ENCODE peak calls at places on chromosomes 5 and 9, in five cellular contexts. G is NCI-H1105, P is HFF-Myc, R is heart left ventricle, X is MM.1S. W is an unnamed sample.

GRCh38 chr5:56631719-56632118 is 183.6 kb upstream of the MAP3K1 start:
- DNase-seq in R (no peak), G (no peak), P (no peak), X (no peak), W (no peak)

GRCh38 chr9:14098102-14098501 is 215.8 kb downstream of the NFIB start:
- DNase-seq in X (no peak), G (no peak), P (no peak), R (no peak), W (no peak)

GRCh38 chr9:91824591-91825339 is 125.3 kb downstream of the ROR2 start:
- DNase-seq in R (no peak), G (no peak), X (no peak), P (peak), W (peak)

GRCh38 chr9:93672622-93673270 is 96.4 kb downstream of the PHF2 start:
- DNase-seq in X (no peak), P (no peak), G (no peak), R (no peak), W (no peak)

GRCh38 chr9:89254773-89255125 is 56.2 kb upstream of the CKS2 start:
- DNase-seq in G (no peak), R (no peak), P (no peak), X (no peak), W (no peak)

GRCh38 chr9:21653589-21653988 is 148.8 kb upstream of the MTAP start:
- DNase-seq in X (no peak), P (no peak), R (no peak), G (no peak), W (no peak)

GRCh38 chr9:135523521-135524129 is 2.4 kb downstream of the LCN1 start:
- DNase-seq in X (no peak), G (no peak), P (no peak), R (no peak), W (no peak)

GRCh38 chr9:124812401-124813016 is 35.6 kb downstream of the OLFML2A start:
- DNase-seq in X (no peak), G (no peak), P (peak), R (no peak), W (peak)

GRCh38 chr5:82259172-82259800 is 18.9 kb downstream of the RPS23 start:
- DNase-seq in G (no peak), X (peak), P (no peak), R (no peak), W (no peak)

GRCh38 chr5:139453683-139454567 is 8.6 kb downstream of the ECSCR start:
- DNase-seq in R (no peak), X (no peak), P (no peak), G (no peak), W (no peak)

GRCh38 chr9:94168203-94169000 is 84.1 kb downstream of the PTPDC1 start:
- DNase-seq in R (no peak), X (no peak), G (no peak), P (no peak), W (no peak)

GRCh38 chr5:146233441-146233840 is 30.0 kb downstream of the RBM27 start:
- DNase-seq in X (no peak), P (no peak), G (no peak), R (peak), W (peak)

GRCh38 chr9:122036988-122037387 is 56.1 kb downstream of the TTLL11 start:
- DNase-seq in R (no peak), P (no peak), X (no peak), G (no peak), W (no peak)

GRCh38 chr9:91496351-91496750 is 72.7 kb upstream of the NFIL3 start:
- DNase-seq in X (no peak), G (no peak), P (no peak), R (no peak), W (no peak)

GRCh38 chr5:56075361-56075760 is 80.6 kb upstream of the IL6ST start:
- DNase-seq in P (peak), G (no peak), R (peak), X (no peak), W (peak)

GRCh38 chr5:128536861-128537305 is 1.2 kb downstream of the FBN2 start:
- DNase-seq in P (no peak), X (no peak), G (no peak), R (no peak), W (no peak)

GRCh38 chr9:7780261-7780988 is 19.2 kb downstream of the DMAC1 start:
- DNase-seq in P (no peak), R (no peak), G (no peak), X (no peak), W (no peak)

GRCh38 chr5:40679998-40680681 is 425 bp downstream of the PTGER4 start:
- DNase-seq in P (no peak), X (peak), G (no peak), R (peak), W (peak)

W was measured in Right ventricle myocardium superior.